ENCODE peak calls at places on chromosomes 12 and 14, in four cellular contexts. G, X, J and D are unnamed samples.

GRCh38 chr14:30624132-30624423 is 2.0 kb downstream of the SCFD1 start:
- DNase-seq in G (no peak), X (no peak), J (no peak), D (no peak)

GRCh38 chr14:30874999-30875787 is 834 bp downstream of the COCH start:
- DNase-seq in G (no peak), X (no peak), J (no peak), D (peak; percentile 29)

GRCh38 chr14:21917699-21918436 is 244.2 kb upstream of the OR4E1 start:
- DNase-seq in G (no peak), X (peak; percentile 49), J (peak; percentile 79), D (peak; percentile 81)

GRCh38 chr14:88421286-88421685 is 35.8 kb downstream of the SPATA7 start:
- DNase-seq in G (no peak), X (no peak), J (no peak), D (no peak)

GRCh38 chr14:104286496-104286895 is 148.1 kb downstream of the KIF26A start:
- DNase-seq in G (peak; percentile 17), X (no peak), J (no peak), D (no peak)

GRCh38 chr12:14756331-14757143 is 46.7 kb downstream of the WBP11 start:
- DNase-seq in G (no peak), X (no peak), J (no peak), D (no peak)

GRCh38 chr14:58697927-58698641 is 60.3 kb downstream of the DACT1 start:
- DNase-seq in G (no peak), X (no peak), J (no peak), D (no peak)

GRCh38 chr12:31584782-31585181 is 6.2 kb downstream of the DENND5B start:
- DNase-seq in G (no peak), X (no peak), J (no peak), D (no peak)

GRCh38 chr14:60777856-60778578 is 43.5 kb downstream of the MNAT1 start:
- DNase-seq in G (no peak), X (no peak), J (no peak), D (no peak)

GRCh38 chr12:114864688-114865685 is 181.0 kb upstream of the TBX3 start:
- DNase-seq in G (no peak), X (no peak), J (no peak), D (no peak)

GRCh38 chr14:69358233-69358963 is 39.7 kb downstream of the ERH start:
- DNase-seq in G (no peak), X (no peak), J (no peak), D (no peak)

GRCh38 chr12:94954029-94954685 is 49.3 kb downstream of the NDUFA12 start:
- DNase-seq in G (no peak), X (peak; percentile 84), J (no peak), D (peak; percentile 47)

GRCh38 chr12:12400793-12401192 is 43.9 kb downstream of the BORCS5 start:
- DNase-seq in G (no peak), X (no peak), J (no peak), D (no peak)

GRCh38 chr12:98424726-98425401 is 90.5 kb upstream of the TMPO start:
- DNase-seq in G (no peak), X (peak; percentile 72), J (peak; percentile 30), D (peak; percentile 72)

GRCh38 chr14:93536945-93537344 is 106.2 kb downstream of the UNC79 start:
- DNase-seq in G (no peak), X (peak; percentile 7), J (no peak), D (no peak)

GRCh38 chr12:122880155-122880605 is 15.7 kb downstream of the VPS37B start:
- DNase-seq in G (no peak), X (no peak), J (no peak), D (no peak)

GRCh38 chr12:70427611-70428010 is 61.5 kb downstream of the KCNMB4 start:
- DNase-seq in G (no peak), X (no peak), J (no peak), D (no peak)

GRCh38 chr12:70609739-70610491 is 27.3 kb downstream of the PTPRB start:
- DNase-seq in G (peak; percentile 71), X (peak; percentile 30), J (no peak), D (no peak)

GRCh38 chr12:128583453-128583852 is 240.3 kb downstream of the SLC15A4 start:
- DNase-seq in G (no peak), X (peak; percentile 19), J (no peak), D (no peak)

GRCh38 chr14:78902010-78902623 is 731.9 kb downstream of the NRXN3 start:
- DNase-seq in G (no peak), X (peak; percentile 27), J (peak; percentile 69), D (peak; percentile 67)

GRCh38 chr12:13853471-13853870 is 127.9 kb downstream of the GRIN2B start:
- DNase-seq in G (no peak), X (no peak), J (no peak), D (no peak)

GRCh38 chr12:4781212-4781611 is 61.0 kb downstream of the GALNT8 start:
- DNase-seq in G (no peak), X (peak; percentile 72), J (no peak), D (no peak)

GRCh38 chr14:89340200-89340667 is 76.8 kb downstream of the FOXN3 start:
- DNase-seq in G (no peak), X (no peak), J (no peak), D (no peak)

GRCh38 chr14:69464829-69465228 is 19.7 kb upstream of the PLEKHD1 start:
- DNase-seq in G (no peak), X (no peak), J (no peak), D (no peak)

GRCh38 chr12:120741476-120742206 is 16.0 kb downstream of the ACADS start:
- DNase-seq in G (no peak), X (no peak), J (no peak), D (no peak)

GRCh38 chr12:79238246-79238645 is 373.7 kb downstream of the SYT1 start:
- DNase-seq in G (no peak), X (no peak), J (no peak), D (no peak)